ENCODE peak calls at places on chromosomes 1 and 21, in six cellular contexts. I is IMR-90, Y is mesendoderm, Z is neuronal stem cell, O is H1, M is trophoblast cell. G is an unnamed sample.
A peak's percentile ranks its signal among the peaks of the same experiment; 100 is the strongest.

GRCh38 chr1:31934706-31935629 is 3.2 kb downstream of the PTP4A2 start:
- DNase-seq in M (no peak), Y (no peak), O (no peak), I (peak; percentile 70), Z (no peak), G (no peak)

GRCh38 chr1:239954836-239955235 is 136.8 kb upstream of the FMN2 start:
- DNase-seq in Y (no peak), O (no peak), I (no peak), Z (no peak), M (no peak), G (no peak)

GRCh38 chr1:81799939-81800740 is 594 bp upstream of the ADGRL2 start:
- DNase-seq in O (no peak), Z (peak; percentile 90), Y (peak; percentile 93), M (no peak), I (peak; percentile 66), G (peak; percentile 90)

GRCh38 chr1:190029441-190029840 is 448.2 kb downstream of the BRINP3 start:
- DNase-seq in O (no peak), Z (no peak), I (peak; percentile 22), M (no peak), Y (no peak), G (no peak)

GRCh38 chr21:26546698-26547097 is 26.4 kb downstream of the CYYR1 start:
- DNase-seq in Y (no peak), M (no peak), Z (no peak), O (no peak), I (no peak), G (no peak)

GRCh38 chr1:38062361-38063288 is 16.0 kb upstream of the POU3F1 start:
- DNase-seq in I (no peak), Z (no peak), O (no peak), M (no peak), Y (no peak), G (no peak)

GRCh38 chr1:87179076-87179475 is 149.6 kb upstream of the LMO4 start:
- DNase-seq in I (no peak), Y (no peak), M (no peak), O (no peak), Z (no peak), G (no peak)

GRCh38 chr1:232174306-232174705 is 455.6 kb downstream of the SIPA1L2 start:
- DNase-seq in O (no peak), M (no peak), I (no peak), Y (no peak), Z (no peak), G (no peak)

GRCh38 chr1:240385985-240386978 is 225.7 kb downstream of the GREM2 start:
- DNase-seq in I (peak; percentile 94), Z (no peak), O (no peak), Y (no peak), M (peak; percentile 91), G (peak; percentile 91)

GRCh38 chr1:27099904-27100796 is 54.8 kb downstream of the SLC9A1 start:
- DNase-seq in Z (no peak), O (no peak), Y (peak; percentile 55), M (no peak), I (no peak), G (no peak)

GRCh38 chr1:171257207-171258052 is 9.1 kb downstream of the FMO1 start:
- DNase-seq in O (no peak), Z (no peak), I (no peak), Y (no peak), M (no peak), G (no peak)

GRCh38 chr1:234610582-234611152 is 689 bp upstream of the IRF2BP2 start:
- DNase-seq in Z (peak; percentile 63), M (peak; percentile 82), Y (peak; percentile 92), O (peak; percentile 43), I (peak; percentile 95), G (peak; percentile 94)

GRCh38 chr1:241330619-241331327 is 26.2 kb downstream of the RGS7 start:
- DNase-seq in Y (no peak), I (no peak), Z (no peak), M (no peak), O (no peak), G (no peak)

GRCh38 chr1:205351984-205352713 is 4.6 kb downstream of the KLHDC8A start:
- DNase-seq in I (peak; percentile 40), Z (no peak), M (no peak), O (no peak), Y (peak; percentile 48), G (peak; percentile 61)

GRCh38 chr1:3312894-3313578 is 141.4 kb upstream of the ARHGEF16 start:
- DNase-seq in M (peak; percentile 48), O (peak; percentile 59), I (peak; percentile 99), Z (peak; percentile 67), Y (peak; percentile 95), G (peak; percentile 99)

GRCh38 chr1:54996869-54997710 is 1.6 kb upstream of the BSND start:
- DNase-seq in M (no peak), I (no peak), O (no peak), Y (peak; percentile 45), Z (no peak), G (peak; percentile 35)

GRCh38 chr1:207240325-207241095 is 81.0 kb upstream of the CD55 start:
- DNase-seq in Y (peak; percentile 87), I (peak; percentile 38), Z (no peak), M (peak; percentile 91), O (no peak), G (no peak)

GRCh38 chr1:31872658-31873636 is 57.1 kb upstream of the SPOCD1 start:
- DNase-seq in I (no peak), Z (no peak), O (no peak), Y (peak; percentile 21), M (no peak), G (no peak)

GRCh38 chr1:36609241-36610027 is 126.7 kb upstream of the CSF3R start:
- DNase-seq in O (peak; percentile 47), I (peak; percentile 29), M (peak; percentile 62), Y (peak; percentile 87), Z (peak; percentile 77), G (peak; percentile 15)

GRCh38 chr1:100721502-100722205 is 2.1 kb downstream of the VCAM1 start:
- DNase-seq in M (peak; percentile 13), O (no peak), Y (no peak), I (peak; percentile 96), Z (no peak), G (peak; percentile 91)

GRCh38 chr1:77168358-77168757 is 50.9 kb downstream of the PIGK start:
- DNase-seq in Z (no peak), M (no peak), Y (no peak), I (peak; percentile 6), O (no peak), G (no peak)

GRCh38 chr1:45359882-45360513 is 19.8 kb upstream of the MUTYH start:
- DNase-seq in M (peak; percentile 35), O (no peak), Y (peak; percentile 49), Z (no peak), I (peak; percentile 77), G (peak; percentile 68)

GRCh38 chr1:50268049-50268448 is 155.2 kb downstream of the DMRTA2 start:
- DNase-seq in M (peak; percentile 20), I (no peak), Z (peak; percentile 68), Y (peak; percentile 85), O (no peak), G (no peak)

GRCh38 chr1:154629160-154630073 is 21.4 kb upstream of the ADAR start:
- DNase-seq in Y (no peak), I (peak; percentile 65), Z (no peak), M (no peak), O (no peak), G (peak; percentile 52)

GRCh38 chr1:70290248-70290647 is 64.3 kb downstream of the ANKRD13C start:
- DNase-seq in Y (no peak), M (no peak), Z (no peak), O (no peak), I (peak; percentile 71), G (peak; percentile 25)

GRCh38 chr1:174039069-174039468 is 16.9 kb upstream of the RC3H1 start:
- DNase-seq in Y (no peak), Z (no peak), O (no peak), I (peak; percentile 62), M (no peak), G (no peak)

DNA sequence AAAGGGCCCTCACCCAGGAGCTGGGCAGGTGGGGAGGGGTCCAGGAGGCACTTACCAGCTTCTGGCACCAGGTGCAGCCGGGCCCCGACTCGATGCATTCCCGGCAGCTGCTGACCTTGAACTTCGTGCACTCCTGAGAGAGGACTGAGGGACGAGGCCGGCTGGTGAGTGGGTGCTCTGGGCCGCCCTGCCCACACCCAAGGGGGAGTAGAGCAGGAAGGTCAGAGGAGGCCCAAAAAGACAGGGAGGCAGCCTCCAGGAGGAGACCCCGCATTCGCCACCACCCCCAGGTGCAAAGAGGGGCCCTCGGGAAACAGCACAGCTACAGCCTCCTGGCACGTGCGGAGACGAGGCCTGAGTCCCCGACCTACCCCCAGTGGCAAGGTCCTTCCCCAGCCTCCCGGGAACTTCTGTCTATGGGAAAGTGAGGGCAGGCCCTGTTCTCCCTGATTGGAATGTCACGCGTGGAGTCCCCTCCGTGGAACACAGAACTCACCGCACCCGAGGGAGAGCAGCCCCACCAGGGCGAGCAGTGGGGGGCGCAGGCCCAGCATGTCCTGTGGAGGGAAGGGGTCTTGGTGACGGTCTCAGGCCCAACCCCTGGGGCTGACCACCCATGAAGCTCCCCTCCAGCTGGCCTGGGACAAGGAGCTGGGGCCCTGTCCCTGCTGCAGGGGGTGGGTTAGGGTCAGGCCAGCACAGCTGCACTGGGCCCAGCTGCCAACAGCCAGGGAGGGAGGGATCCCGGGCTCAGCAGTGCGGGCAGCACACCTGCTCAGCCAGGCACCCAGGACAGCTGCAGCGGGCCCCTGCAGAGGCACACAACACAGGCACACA is 10.3 kb downstream of the ITGB2 start:
- DNase-seq in M (no peak), O (no peak), I (no peak), Z (no peak), Y (no peak), G (no peak)
- H3K4me3 ChIP-seq in M (no peak overlapping the region), O (no peak overlapping the region), I (no peak overlapping the region), Z (no peak overlapping the region), Y (no peak overlapping the region), G (no peak overlapping the region)

GRCh38 chr1:34190692-34191091 is 14.0 kb downstream of the C1orf94 start:
- DNase-seq in M (no peak), I (no peak), Y (no peak), Z (no peak), O (no peak), G (no peak)
- H2AK5ac ChIP-seq in M (no peak overlapping the region), I (no peak overlapping the region), Y (no peak overlapping the region), Z (no peak overlapping the region), O (no peak overlapping the region), G (no peak overlapping the region)

DNA sequence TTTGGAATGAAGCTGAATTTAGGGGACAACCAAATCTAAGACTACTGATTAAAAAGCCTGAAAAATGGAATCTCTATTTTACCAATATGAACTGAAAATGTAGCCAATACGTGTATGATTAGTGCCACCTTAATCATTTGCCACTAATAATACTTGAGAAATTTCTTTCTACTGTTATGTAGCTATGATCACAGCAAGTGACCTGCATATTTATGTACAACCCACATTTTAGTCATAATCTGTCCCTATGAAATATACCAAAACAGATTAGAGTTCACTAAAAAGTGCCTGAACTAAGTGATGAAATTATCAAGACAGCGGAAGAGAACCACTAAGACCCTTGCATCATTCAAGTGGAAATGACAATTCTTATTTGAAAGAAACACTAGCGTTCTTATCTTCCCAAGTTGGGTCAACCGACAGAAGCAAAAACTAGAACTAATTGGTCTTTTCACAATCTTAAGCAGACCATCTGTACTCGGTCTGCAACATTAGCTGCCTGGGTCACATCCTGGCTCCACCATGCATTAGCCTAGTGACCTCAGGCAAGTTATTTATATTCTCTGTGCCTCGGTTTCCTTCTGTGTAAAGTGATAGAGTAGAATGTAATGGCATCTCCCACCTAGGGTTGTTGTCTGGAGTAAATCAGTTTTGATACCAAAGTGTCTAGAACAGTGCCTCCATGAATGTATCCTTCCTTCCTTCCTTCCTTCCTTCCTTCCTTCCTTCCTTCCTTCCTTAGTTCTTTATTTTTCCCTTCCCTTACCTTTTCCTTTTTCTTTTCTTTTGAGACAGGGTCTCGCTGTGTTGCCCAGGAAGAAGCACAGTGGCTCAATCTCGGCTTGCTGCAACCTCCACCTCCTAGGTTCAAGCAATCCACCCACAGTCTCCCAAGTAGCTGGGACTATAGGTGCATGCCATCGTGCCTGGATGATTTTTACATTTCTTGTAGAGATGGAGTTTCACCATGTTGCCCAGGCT is 6.1 kb downstream of the COLGALT2 start:
- DNase-seq in I (no peak), O (no peak), Y (no peak), Z (no peak), M (no peak), G (no peak)
- H3K4me3 ChIP-seq in I (no peak overlapping the region), O (no peak overlapping the region), Y (no peak overlapping the region), Z (no peak overlapping the region), M (no peak overlapping the region), G (no peak overlapping the region)

GRCh38 chr21:14616303-14617039 is 70.4 kb upstream of the SAMSN1 start:
- DNase-seq in M (peak; percentile 18), Y (peak; percentile 53), Z (no peak), I (no peak), O (peak; percentile 33), G (no peak)
- H2AK5ac ChIP-seq in M (no peak overlapping the region), Y (no peak overlapping the region), Z (no peak overlapping the region), I (no peak overlapping the region), O (peak overlapping the region; percentile 79), G (no peak overlapping the region)